ENCODE peak calls at places on chromosomes 2 and 18, in ten cellular contexts. F is activated CD4-positive, alpha-beta T cell treated with anti-CD3 and anti-CD28 coated beads for 4 hours; K is fibroblast of mammary gland; S is sciatic nerve; P is brain microvascular endothelial cell; R is astrocyte of the hippocampus; L is IMR-90; X is NB4; J is aorta; V is iPS DF 19.7. B is an unnamed sample.
A peak's percentile ranks its signal among the peaks of the same experiment; 100 is the strongest.

GRCh38 chr2:122186761-122187222 is 431.3 kb downstream of the TSN start:
- DNase-seq in R (no peak), L (no peak), S (no peak), V (no peak), X (peak; percentile 8), F (no peak), J (no peak), P (no peak), K (no peak), B (no peak)

GRCh38 chr2:83901322-83901721 is 557.8 kb downstream of the SUCLG1 start:
- DNase-seq in P (no peak), J (no peak), V (no peak), F (no peak), S (no peak), K (no peak), L (no peak), X (no peak), R (no peak), B (no peak)

GRCh38 chr18:49590608-49591007 is 28.8 kb downstream of the LIPG start:
- DNase-seq in R (no peak), F (no peak), L (no peak), S (no peak), K (no peak), J (no peak), V (no peak), X (no peak), P (no peak), B (no peak)

GRCh38 chr2:13669607-13670006 is 952.9 kb downstream of the TRIB2 start:
- DNase-seq in V (no peak), K (peak; percentile 27), J (no peak), F (no peak), L (no peak), R (no peak), X (no peak), S (no peak), P (no peak), B (no peak)

GRCh38 chr2:221485500-221485870 is 86.6 kb downstream of the EPHA4 start:
- DNase-seq in X (no peak), S (no peak), V (no peak), F (no peak), J (no peak), K (peak; percentile 66), L (no peak), P (no peak), R (no peak), B (no peak)

GRCh38 chr2:85997016-85997970 is 108.4 kb downstream of the POLR1A start:
- DNase-seq in S (peak; percentile 74), V (no peak), P (no peak), X (no peak), K (no peak), R (peak; percentile 65), F (no peak), L (peak; percentile 16), J (peak; percentile 78), B (no peak)

GRCh38 chr18:35816003-35816402 is 156.5 kb upstream of the RMP24 start:
- DNase-seq in V (no peak), J (no peak), F (no peak), X (no peak), L (no peak), R (no peak), K (no peak), P (no peak), S (no peak), B (no peak)

GRCh38 chr2:206275274-206276160 is 1.1 kb downstream of the ZDBF2 start:
- DNase-seq in V (no peak), L (peak; percentile 53), X (peak; percentile 80), F (peak; percentile 5), K (peak; percentile 62), J (no peak), R (peak; percentile 47), P (peak; percentile 43), S (no peak), B (no peak)

GRCh38 chr2:231713738-231714638 is 5.7 kb downstream of the PTMA start:
- DNase-seq in X (peak; percentile 95), K (peak; percentile 91), F (peak; percentile 89), S (peak; percentile 94), R (peak; percentile 94), L (peak; percentile 87), J (peak; percentile 96), P (peak; percentile 81), V (no peak), B (peak; percentile 97)

GRCh38 chr2:211391206-211391605 is 834.8 kb downstream of the CPS1 start:
- DNase-seq in J (no peak), V (no peak), K (no peak), P (no peak), X (no peak), F (no peak), L (no peak), S (no peak), R (no peak), B (no peak)

GRCh38 chr2:37375721-37376399 is 31.4 kb downstream of the QPCT start:
- DNase-seq in R (no peak), F (no peak), J (no peak), K (peak; percentile 34), L (no peak), X (no peak), P (no peak), S (no peak), V (no peak), B (peak; percentile 30)

GRCh38 chr2:62794791-62795190 is 89.3 kb downstream of the EHBP1 start:
- DNase-seq in L (peak; percentile 35), P (no peak), V (no peak), R (peak; percentile 62), X (no peak), K (peak; percentile 60), F (no peak), J (no peak), S (no peak), B (no peak)

GRCh38 chr2:34423301-34423700 is 824.2 kb upstream of the FAM98A start:
- DNase-seq in L (no peak), F (no peak), P (no peak), J (no peak), K (peak; percentile 2), R (no peak), V (no peak), X (no peak), S (no peak), B (no peak)

GRCh38 chr2:169865492-169865891 is 38.2 kb downstream of the UBR3 start:
- DNase-seq in X (no peak), P (no peak), S (no peak), K (no peak), F (no peak), R (no peak), L (no peak), V (no peak), J (no peak), B (no peak)

GRCh38 chr2:39059366-39059952 is 61.4 kb downstream of the SOS1 start:
- DNase-seq in S (no peak), F (no peak), J (no peak), L (peak; percentile 69), R (peak; percentile 56), P (no peak), V (no peak), X (peak; percentile 69), K (peak; percentile 65), B (no peak)

GRCh38 chr2:69012310-69013122 is 463 bp upstream of the ANTXR1 start:
- DNase-seq in L (peak; percentile 76), K (peak; percentile 43), J (peak; percentile 93), F (peak; percentile 52), X (peak; percentile 56), S (peak; percentile 90), P (peak; percentile 56), R (peak; percentile 89), V (no peak), B (no peak)

GRCh38 chr2:186456941-186457340 is 29.1 kb upstream of the ZC3H15 start:
- DNase-seq in S (no peak), V (no peak), L (peak; percentile 92), K (peak; percentile 91), R (peak; percentile 78), X (no peak), F (no peak), P (peak; percentile 85), J (no peak), B (no peak)

GRCh38 chr18:27608174-27608573 is 423.1 kb upstream of the CHST9 start:
- DNase-seq in X (no peak), V (no peak), L (no peak), K (no peak), R (no peak), P (no peak), S (no peak), J (no peak), F (no peak), B (no peak)

GRCh38 chr2:70965506-70965905 is 12.9 kb upstream of the ANKRD53 start:
- DNase-seq in V (no peak), P (no peak), R (no peak), S (no peak), J (peak; percentile 50), F (no peak), X (no peak), L (no peak), K (no peak), B (no peak)